ENCODE peak calls at places on chromosome 17, in nine cellular contexts. O is NCI-H1092, Q is Calu3, V is lung microvascular endothelial cell, S is lower leg skin, A is tibial nerve, G is RCC 7860, M is neural crest cell, J is epithelial cell of esophagus. H is an unnamed sample.

GRCh38 chr17:74970395-74970794 is 2.2 kb downstream of the HID1 start:
- DNase-seq in O (no peak), Q (no peak), V (peak; percentile 71), S (no peak), A (no peak), G (no peak), M (no peak), J (no peak), H (no peak)

GRCh38 chr17:79033046-79033616 is 9.2 kb downstream of the C1QTNF1 start:
- DNase-seq in O (no peak), Q (no peak), V (no peak), S (no peak), A (no peak), G (no peak), M (no peak), J (no peak), H (no peak)

GRCh38 chr17:1109606-1110523 is 69.9 kb downstream of the ABR start:
- DNase-seq in O (no peak), Q (peak; percentile 43), V (peak; percentile 31), S (no peak), A (no peak), G (peak; percentile 4), M (peak; percentile 59), J (no peak), H (peak; percentile 92)

GRCh38 chr17:58089111-58089510 is 5.9 kb downstream of the DYNLL2 start:
- DNase-seq in O (no peak), Q (no peak), V (no peak), S (no peak), A (no peak), G (no peak), M (no peak), J (no peak), H (no peak)

GRCh38 chr17:4633643-4634042 is 7.8 kb downstream of the ALOX15 start:
- DNase-seq in O (no peak), Q (no peak), V (no peak), S (no peak), A (no peak), G (no peak), M (no peak), J (no peak), H (no peak)

GRCh38 chr17:70454908-70455307 is 285.6 kb downstream of the KCNJ2 start:
- DNase-seq in O (no peak), Q (no peak), V (no peak), S (no peak), A (no peak), G (no peak), M (no peak), J (no peak), H (no peak)

GRCh38 chr17:43905985-43906852 is 1.1 kb downstream of the MPP2 start:
- DNase-seq in O (peak; percentile 23), Q (peak; percentile 59), V (no peak), S (no peak), A (peak; percentile 61), G (no peak), M (peak; percentile 61), J (peak; percentile 36), H (peak; percentile 58)

GRCh38 chr17:79919164-79919585 is 79.9 kb upstream of the CBX4 start:
- DNase-seq in O (peak; percentile 57), Q (peak; percentile 95), V (no peak), S (peak; percentile 63), A (peak; percentile 43), G (peak; percentile 73), M (no peak), J (peak; percentile 38), H (peak; percentile 96)

GRCh38 chr17:60163108-60163784 is 13.5 kb downstream of the CA4 start:
- DNase-seq in O (no peak), Q (no peak), V (no peak), S (no peak), A (no peak), G (no peak), M (no peak), J (no peak), H (no peak)

GRCh38 chr17:47618416-47618815 is 31.3 kb upstream of the KPNB1 start:
- DNase-seq in O (no peak), Q (no peak), V (no peak), S (no peak), A (no peak), G (no peak), M (no peak), J (no peak), H (no peak)

GRCh38 chr17:67441052-67441738 is 64.1 kb downstream of the PITPNC1 start:
- DNase-seq in O (no peak), Q (no peak), V (peak; percentile 72), S (peak; percentile 19), A (no peak), G (peak; percentile 77), M (no peak), J (peak; percentile 70), H (peak; percentile 34)